ENCODE peak calls at places on chromosomes 11 and 22, in four cellular contexts. U, C, W and G are unnamed samples.

GRCh38 chr22:20885557-20886323 is 26.9 kb downstream of the SNAP29 start:
- DNase-seq in U (peak), C (peak), W (peak), G (peak)

GRCh38 chr11:110289472-110289871 is 6.9 kb downstream of the RDX start:
- DNase-seq in U (no peak), C (no peak), W (no peak), G (no peak)

GRCh38 chr11:8934735-8935478 is 2.2 kb upstream of the C11orf16 start:
- DNase-seq in U (peak), C (no peak), W (peak), G (no peak)

GRCh38 chr22:17368144-17368726 is 1.0 kb upstream of the CECR2 start:
- DNase-seq in U (no peak), C (peak), W (no peak), G (no peak)

GRCh38 chr11:57515332-57516060 is at the start of gene SLC43A1:
- DNase-seq in U (no peak), C (peak), W (peak), G (peak)

GRCh38 chr22:19807914-19808872 is 46.5 kb downstream of the GNB1L start:
- DNase-seq in U (no peak), C (peak), W (no peak), G (no peak)

GRCh38 chr11:36744375-36745168 is 146.5 kb upstream of the RAG2 start:
- DNase-seq in U (peak), C (peak), W (peak), G (peak)

GRCh38 chr11:40281055-40281580 is 1178.3 kb downstream of the LRRC4C start:
- DNase-seq in U (no peak), C (no peak), W (no peak), G (no peak)

GRCh38 chr11:19873730-19874129 is 161.1 kb downstream of the NAV2 start:
- DNase-seq in U (no peak), C (no peak), W (no peak), G (no peak)

GRCh38 chr22:30866216-30866615 is 102.4 kb downstream of the MORC2 start:
- DNase-seq in U (no peak), C (no peak), W (no peak), G (peak)

GRCh38 chr22:21632237-21632895 is at the start of gene CCDC116:
- DNase-seq in U (peak), C (peak), W (peak), G (peak)

GRCh38 chr11:14357843-14358728 is 897 bp downstream of the RRAS2 start:
- DNase-seq in U (peak), C (peak), W (peak), G (peak)

GRCh38 chr11:32435511-32435946 is at the start of gene WT1:
- DNase-seq in U (peak), C (peak), W (no peak), G (peak)

GRCh38 chr11:45984192-45984591 is 61.7 kb downstream of the LARGE2 start:
- DNase-seq in U (no peak), C (no peak), W (no peak), G (no peak)

GRCh38 chr11:45983471-45983845 is 61.0 kb downstream of the LARGE2 start:
- DNase-seq in U (no peak), C (no peak), W (no peak), G (no peak)

GRCh38 chr11:45985212-45985611 is 62.8 kb downstream of the LARGE2 start:
- DNase-seq in U (no peak), C (no peak), W (no peak), G (no peak)

GRCh38 chr11:45982656-45983470 is 60.4 kb downstream of the LARGE2 start:
- DNase-seq in U (peak), C (peak), W (no peak), G (peak)
- TF ChIP-seq MAX in U (no peak), C (no peak), W (no peak), G (peak)

DNA sequence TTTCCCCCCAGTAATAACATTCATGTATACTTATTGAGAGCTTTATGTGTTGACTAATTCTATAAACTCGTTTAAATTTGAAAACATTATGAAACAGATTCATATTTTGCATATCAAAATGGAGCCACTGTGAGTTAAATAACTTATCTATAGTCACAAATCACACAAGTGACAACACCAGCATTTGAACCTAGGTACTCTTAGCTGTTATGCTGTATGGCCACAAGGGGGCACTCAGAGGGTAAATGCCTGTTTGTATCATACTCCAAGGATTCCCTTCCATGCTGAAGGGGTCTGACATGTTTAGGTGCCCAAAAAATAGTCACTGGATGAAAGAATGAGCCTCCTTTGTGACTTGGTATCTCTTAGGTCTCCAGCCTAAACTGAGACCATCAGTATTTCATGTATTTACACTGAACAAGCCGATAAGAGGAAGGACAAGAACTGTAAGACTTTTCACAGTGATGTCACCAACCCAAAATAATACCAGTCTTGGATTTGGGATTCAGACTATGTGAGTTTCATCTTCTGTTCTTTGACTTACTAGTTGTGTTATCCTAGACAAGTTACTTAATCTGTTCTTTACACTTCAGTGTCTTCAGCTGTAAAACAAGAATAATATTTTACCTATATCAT is 12.2 kb upstream of the OR52D1 start:
- DNase-seq in U (peak), C (peak), W (peak), G (peak)
- TF ChIP-seq NR3C1 in U (no peak), C (no peak), W (no peak), G (no peak)

GRCh38 chr11:2778630-2779498 is 79.1 kb upstream of the KCNQ1OT1 start:
- DNase-seq in U (peak), C (peak), W (peak), G (peak)
- TF ChIP-seq MAX in U (no peak), C (no peak), W (no peak), G (peak)

GRCh38 chr11:34668583-34669053 is 47.7 kb downstream of the EHF start:
- DNase-seq in U (no peak), C (no peak), W (no peak), G (no peak)
- TF ChIP-seq NR3C1 in U (no peak), C (no peak), W (no peak), G (no peak)